ENCODE peak calls at places on chromosomes 12 and 14, in ten cellular contexts. P, M, B, C, U, J, F, I, A and V are unnamed samples. For H3K4me1, the result is how much of the 10 kb centered on the place peaks cover.

GRCh38 chr14:28542040-28542439 is 224.5 kb upstream of the FOXG1 start:
- DNase-seq in P (no peak), M (no peak), B (no peak), C (no peak), U (no peak), J (no peak), F (no peak), I (no peak), A (no peak), V (no peak)

GRCh38 chr12:123049398-123050250 is 69.1 kb downstream of the ARL6IP4 start:
- DNase-seq in P (no peak), M (no peak), B (no peak), C (no peak), U (no peak), J (no peak), F (peak), I (no peak), A (no peak), V (no peak)

GRCh38 chr12:123344086-123344485 is 20.6 kb downstream of the SBNO1 start:
- DNase-seq in P (no peak), M (no peak), B (no peak), C (no peak), U (no peak), J (no peak), F (no peak), I (no peak), A (no peak), V (no peak)

GRCh38 chr14:105818712-105819005 is 292.3 kb downstream of the TMEM121 start:
- DNase-seq in P (no peak), M (no peak), B (no peak), C (no peak), U (no peak), J (no peak), F (no peak), I (no peak), A (no peak), V (no peak)

GRCh38 chr12:91576432-91576831 is 393.8 kb upstream of the DCN start:
- DNase-seq in P (no peak), M (no peak), B (no peak), C (no peak), U (no peak), J (no peak), F (no peak), I (no peak), A (no peak), V (no peak)

GRCh38 chr14:39107624-39108023 is 4.6 kb upstream of the SEC23A start:
- DNase-seq in P (peak), M (no peak), B (no peak), C (no peak), U (no peak), J (no peak), F (no peak), I (no peak), A (no peak), V (peak)

GRCh38 chr14:44712095-44712822 is 205.2 kb upstream of the FSCB start:
- DNase-seq in P (peak), M (peak), B (no peak), C (peak), U (no peak), J (no peak), F (no peak), I (no peak), A (no peak), V (no peak)

GRCh38 chr12:40788276-40788675 is 96.0 kb downstream of the CNTN1 start:
- DNase-seq in P (no peak), M (peak), B (no peak), C (no peak), U (no peak), J (no peak), F (no peak), I (peak), A (no peak), V (no peak)

GRCh38 chr12:94059394-94060368 is 88.7 kb upstream of the PLXNC1 start:
- DNase-seq in P (no peak), M (no peak), B (no peak), C (peak), U (no peak), J (no peak), F (no peak), I (no peak), A (no peak), V (no peak)

GRCh38 chr12:2854669-2855453 is 2.0 kb downstream of the TEX52 start:
- DNase-seq in P (no peak), M (no peak), B (no peak), C (no peak), U (no peak), J (no peak), F (no peak), I (no peak), A (no peak), V (no peak)

GRCh38 chr12:105227879-105228278 is 8.1 kb downstream of the APPL2 start:
- DNase-seq in P (no peak), M (no peak), B (no peak), C (no peak), U (no peak), J (no peak), F (no peak), I (no peak), A (no peak), V (no peak)

GRCh38 chr12:48988030-48988649 is 10.0 kb downstream of the WNT1 start:
- DNase-seq in P (peak), M (peak), B (peak), C (no peak), U (no peak), J (peak), F (peak), I (peak), A (peak), V (no peak)

GRCh38 chr14:70343141-70343540 is 16.3 kb downstream of the COX16 start:
- DNase-seq in P (no peak), M (no peak), B (no peak), C (no peak), U (no peak), J (no peak), F (no peak), I (no peak), A (no peak), V (no peak)

GRCh38 chr12:99004799-99005474 is 359.8 kb downstream of the APAF1 start:
- DNase-seq in P (peak), M (no peak), B (no peak), C (no peak), U (no peak), J (no peak), F (no peak), I (no peak), A (no peak), V (no peak)

DNA sequence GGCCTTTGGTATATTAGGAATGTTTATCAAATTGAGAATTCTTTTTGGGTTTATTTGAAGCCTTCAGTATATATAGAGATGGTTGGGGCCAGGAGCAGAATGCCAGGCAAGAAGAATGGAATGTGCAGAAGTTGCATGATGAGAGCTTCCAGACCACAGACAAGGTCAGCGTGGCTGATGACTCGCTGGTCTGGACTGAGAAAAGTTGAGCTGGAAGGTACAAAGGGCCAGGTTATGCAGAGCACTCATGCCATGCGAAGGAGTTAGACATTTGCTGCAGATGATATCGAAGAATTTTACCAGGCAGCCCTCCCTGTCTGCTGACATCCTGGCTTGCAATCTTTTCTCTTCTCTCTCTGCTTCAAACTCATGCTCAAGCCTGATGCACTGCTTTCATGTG is 196.2 kb upstream of the ARHGAP5 start:
- DNase-seq in P (no peak), M (no peak), B (no peak), C (no peak), U (no peak), J (no peak), F (no peak), I (no peak), A (no peak), V (no peak)
- H3K4me1 ChIP-seq in P (under half), M (under half), B (under half), C (under half), U (under half), J (under half), F (under half), I (under half), A (under half), V (under half)

GRCh38 chr12:95480230-95480629 is 6.3 kb downstream of the METAP2 start:
- DNase-seq in P (no peak), M (no peak), B (no peak), C (no peak), U (no peak), J (no peak), F (no peak), I (no peak), A (no peak), V (no peak)
- H3K4me1 ChIP-seq in P (under half), M (under half), B (under half), C (under half), U (under half), J (under half), F (under half), I (under half), A (under half), V (under half)

GRCh38 chr12:54412786-54413185 is 6.3 kb downstream of the ITGA5 start:
- DNase-seq in P (no peak), M (peak), B (no peak), C (no peak), U (peak), J (no peak), F (peak), I (no peak), A (peak), V (no peak)

GRCh38 chr12:54409267-54409666 is 9.8 kb downstream of the ITGA5 start:
- DNase-seq in P (no peak), M (no peak), B (no peak), C (no peak), U (peak), J (peak), F (no peak), I (no peak), A (no peak), V (no peak)

GRCh38 chr12:54413284-54414190 is 5.5 kb downstream of the ITGA5 start:
- DNase-seq in P (no peak), M (peak), B (no peak), C (peak), U (peak), J (peak), F (peak), I (no peak), A (peak), V (no peak)

GRCh38 chr12:54412348-54412747 is 6.7 kb downstream of the ITGA5 start:
- DNase-seq in P (no peak), M (peak), B (no peak), C (no peak), U (peak), J (no peak), F (peak), I (no peak), A (peak), V (no peak)

GRCh38 chr12:54411398-54412241 is 7.4 kb downstream of the ITGA5 start:
- DNase-seq in P (no peak), M (peak), B (peak), C (peak), U (peak), J (peak), F (peak), I (no peak), A (peak), V (peak)
- H3K4me1 ChIP-seq in P (under half), M (under half), B (half or more), C (under half), U (half or more), J (under half), F (half or more), I (under half), A (half or more), V (under half)

DNA sequence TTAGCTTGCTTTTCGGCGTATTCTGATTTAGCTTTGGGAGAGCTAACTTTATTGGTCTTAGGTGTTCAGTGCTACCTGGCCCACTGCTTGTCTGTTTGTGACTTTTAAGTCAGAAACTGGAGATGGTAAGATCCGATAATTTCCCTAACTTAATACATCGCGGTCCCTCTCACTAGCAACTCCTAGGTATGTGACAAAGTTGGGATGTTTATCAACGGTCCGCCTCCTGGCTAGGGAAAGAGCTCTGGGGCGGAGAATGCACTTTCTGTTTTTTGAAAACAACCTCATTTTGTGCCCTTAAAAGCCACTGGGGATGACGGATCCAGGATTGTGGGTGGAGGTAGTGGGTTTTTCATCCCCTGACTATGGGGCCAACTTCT is 1.2 kb downstream of the CDKN1B start:
- DNase-seq in P (no peak), M (no peak), B (no peak), C (peak), U (no peak), J (no peak), F (no peak), I (no peak), A (no peak), V (no peak)
- H3K4me1 ChIP-seq in P (half or more), M (under half), B (half or more), C (under half), U (under half), J (under half), F (half or more), I (under half), A (under half), V (under half)